ENCODE peak calls at places on chromosomes 13 and 19, in ten cellular contexts. B is GF-D8; S is stromal cell of bone marrow; Y is stimulated activated CD4-positive, alpha-beta T cell treated with anti-CD3 and anti-CD28 coated beads, Interleukin-1b, Interleukin-23, amount 100 ng/mL, for 48 hours; Q is head of caudate nucleus; A is activated T-cell treated with anti-CD3 and anti-CD28 coated beads, Interleukin-2, amount 50 U/mL, for 72 hours; G is body of pancreas; K is colonic mucosa; L is nephron progenitor cell; M is dorsolateral prefrontal cortex. X is an unnamed sample.

GRCh38 chr13:23391752-23392151 is 41.8 kb downstream of the SACS start:
- DNase-seq in B (no peak), S (no peak), Y (no peak), Q (no peak), A (no peak), G (no peak), K (no peak), L (no peak), M (no peak), X (no peak)

GRCh38 chr19:35592226-35592625 is 6.3 kb downstream of the PMIS2 start:
- DNase-seq in B (no peak), S (peak), Y (no peak), Q (no peak), A (no peak), G (peak), K (no peak), L (peak), M (no peak), X (no peak)

GRCh38 chr13:68715651-68716050 is 1392.0 kb upstream of the ATXN8OS start:
- DNase-seq in B (no peak), S (no peak), Y (no peak), Q (no peak), A (no peak), G (no peak), K (no peak), L (no peak), M (no peak), X (no peak)

GRCh38 chr13:33782631-33783030 is 35.3 kb upstream of the RFC3 start:
- DNase-seq in B (no peak), S (no peak), Y (no peak), Q (no peak), A (no peak), G (peak), K (no peak), L (no peak), M (no peak), X (no peak)

GRCh38 chr13:28872427-28873176 is 52.5 kb downstream of the MTUS2 start:
- DNase-seq in B (no peak), S (no peak), Y (no peak), Q (no peak), A (no peak), G (no peak), K (no peak), L (no peak), M (no peak), X (no peak)

GRCh38 chr13:47337781-47338507 is 441.1 kb upstream of the HTR2A start:
- DNase-seq in B (no peak), S (peak), Y (no peak), Q (no peak), A (no peak), G (no peak), K (no peak), L (peak), M (no peak), X (no peak)

GRCh38 chr13:74200081-74200480 is 65.9 kb upstream of the KLF12 start:
- DNase-seq in B (no peak), S (no peak), Y (no peak), Q (no peak), A (no peak), G (no peak), K (no peak), L (no peak), M (no peak), X (no peak)

GRCh38 chr19:27772059-27772458 is 1440.9 kb downstream of the UQCRFS1 start:
- DNase-seq in B (no peak), S (no peak), Y (no peak), Q (no peak), A (no peak), G (no peak), K (no peak), L (no peak), M (no peak), X (no peak)

GRCh38 chr19:11152318-11153062 is 3.1 kb downstream of the SPC24 start:
- DNase-seq in B (no peak), S (peak), Y (no peak), Q (no peak), A (no peak), G (peak), K (peak), L (no peak), M (no peak), X (no peak)

GRCh38 chr19:45423589-45424190 is at the start of gene ERCC1:
- DNase-seq in B (peak), S (peak), Y (peak), Q (peak), A (peak), G (peak), K (no peak), L (peak), M (peak), X (peak)